ENCODE peak calls at places on chromosomes 3 and 15, in four cellular contexts. A is ascending aorta, K is Panc1, O is stomach. S is an unnamed sample.
A peak's percentile ranks its signal among the peaks of the same experiment; 100 is the strongest.

GRCh38 chr3:114363554-114364202 is 69.8 kb downstream of the TIGIT start:
- DNase-seq in A (no peak), K (no peak), O (no peak), S (no peak)

GRCh38 chr3:11001658-11002021 is 9.1 kb downstream of the SLC6A1 start:
- DNase-seq in A (no peak), K (no peak), O (no peak), S (no peak)

GRCh38 chr3:127942613-127943012 is 27.6 kb downstream of the KBTBD12 start:
- DNase-seq in A (no peak), K (no peak), O (no peak), S (no peak)

GRCh38 chr3:134067311-134068161 is 37.8 kb upstream of the SLCO2A1 start:
- DNase-seq in A (no peak), K (no peak), O (no peak), S (no peak)

GRCh38 chr3:194069421-194070219 is 66.3 kb upstream of the HES1 start:
- DNase-seq in A (no peak), K (no peak), O (no peak), S (no peak)

GRCh38 chr3:195844671-195845218 is 33.0 kb upstream of the MUC4 start:
- DNase-seq in A (no peak), K (no peak), O (no peak), S (no peak)

GRCh38 chr15:27479232-27480140 is 508.5 kb downstream of the GABRG3 start:
- DNase-seq in A (no peak), K (no peak), O (no peak), S (peak; percentile 14)

GRCh38 chr3:51099794-51100542 is 285.1 kb upstream of the MANF start:
- DNase-seq in A (no peak), K (peak; percentile 10), O (peak; percentile 72), S (peak; percentile 26)

GRCh38 chr15:58932791-58933310 is 628 bp downstream of the SLTM start:
- DNase-seq in A (no peak), K (no peak), O (peak; percentile 54), S (peak; percentile 33)

GRCh38 chr15:31487811-31488436 is 161.3 kb downstream of the KLF13 start:
- DNase-seq in A (no peak), K (no peak), O (peak; percentile 22), S (peak; percentile 18)

GRCh38 chr15:59360896-59361295 is 11.8 kb downstream of the MYO1E start:
- DNase-seq in A (no peak), K (no peak), O (no peak), S (no peak)

GRCh38 chr3:118089563-118089962 is 945.1 kb downstream of the IGSF11 start:
- DNase-seq in A (no peak), K (no peak), O (no peak), S (peak; percentile 70)

GRCh38 chr15:64000183-64000710 is 46.0 kb downstream of the DAPK2 start:
- DNase-seq in A (no peak), K (no peak), O (no peak), S (no peak)

GRCh38 chr3:175410251-175410650 is 551.1 kb downstream of the NAALADL2 start:
- DNase-seq in A (no peak), K (no peak), O (no peak), S (no peak)

GRCh38 chr3:79517766-79518413 is 249.9 kb downstream of the ROBO1 start:
- DNase-seq in A (no peak), K (no peak), O (no peak), S (no peak)

GRCh38 chr15:32668942-32669341 is 27.4 kb downstream of the SCG5 start:
- DNase-seq in A (no peak), K (no peak), O (no peak), S (no peak)

GRCh38 chr3:131174752-131175151 is 148.1 kb downstream of the NEK11 start:
- DNase-seq in A (no peak), K (no peak), O (no peak), S (no peak)

GRCh38 chr3:157574580-157574979 is 71.4 kb upstream of the VEPH1 start:
- DNase-seq in A (no peak), K (no peak), O (no peak), S (no peak)

GRCh38 chr3:157572559-157573270 is 69.5 kb upstream of the VEPH1 start:
- DNase-seq in A (no peak), K (peak; percentile 32), O (no peak), S (peak; percentile 58)

GRCh38 chr3:157573281-157573680 is 70.1 kb upstream of the VEPH1 start:
- DNase-seq in A (no peak), K (no peak), O (no peak), S (no peak)

GRCh38 chr3:157573780-157574378 is 70.7 kb upstream of the VEPH1 start:
- DNase-seq in A (no peak), K (no peak), O (no peak), S (no peak)
- H3K27ac ChIP-seq in A (no peak overlapping the region), K (no peak overlapping the region), O (peak overlapping the region; percentile 29), S (no peak overlapping the region)

GRCh38 chr3:13656584-13657301 is 107.8 kb downstream of the FBLN2 start:
- DNase-seq in A (no peak), K (no peak), O (no peak), S (no peak)
- TF ChIP-seq CTCF in A (no peak), K (no peak), O (no peak), S (no peak)

GRCh38 chr3:186931487-186932280 is 1.4 kb downstream of the ST6GAL1 start:
- DNase-seq in A (peak; percentile 78), K (no peak), O (peak; percentile 72), S (no peak)

GRCh38 chr3:186937017-186937875 is 6.9 kb downstream of the ST6GAL1 start:
- DNase-seq in A (peak; percentile 21), K (no peak), O (no peak), S (no peak)

GRCh38 chr3:186933801-186934200 is 3.5 kb downstream of the ST6GAL1 start:
- DNase-seq in A (peak; percentile 53), K (no peak), O (no peak), S (no peak)

GRCh38 chr3:186932281-186933181 is 2.2 kb downstream of the ST6GAL1 start:
- DNase-seq in A (peak; percentile 60), K (no peak), O (no peak), S (no peak)

GRCh38 chr3:186935133-186935532 is 4.8 kb downstream of the ST6GAL1 start:
- DNase-seq in A (peak; percentile 13), K (no peak), O (no peak), S (no peak)
- H3K27ac ChIP-seq in A (no peak overlapping the region), K (no peak overlapping the region), O (no peak overlapping the region), S (no peak overlapping the region)

DNA sequence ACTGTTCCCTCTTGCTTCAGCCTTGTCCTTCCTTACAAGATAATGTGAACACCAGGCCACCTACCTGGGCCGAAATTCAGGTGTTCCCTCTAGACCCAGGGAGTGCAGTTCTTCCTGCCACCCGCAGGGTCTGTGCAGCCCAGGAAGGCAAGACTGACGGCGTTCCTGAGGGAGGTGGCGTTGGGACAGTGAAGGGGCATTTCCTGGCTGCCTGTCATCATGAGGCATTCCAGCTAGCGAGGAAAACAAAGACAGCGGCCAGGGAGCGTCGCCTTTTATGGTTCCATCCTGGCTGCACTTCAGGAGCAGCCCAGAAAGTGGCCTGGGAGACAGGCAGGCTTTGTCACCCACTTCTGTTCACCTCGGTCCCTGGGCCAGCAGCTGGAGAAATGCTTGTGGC is 84.8 kb upstream of the WNT5A start:
- DNase-seq in A (no peak), K (no peak), O (no peak), S (no peak)
- TF ChIP-seq CTCF in A (no peak), K (no peak), O (no peak), S (no peak)

GRCh38 chr15:83651541-83651940 is 2.4 kb upstream of the ADAMTSL3 start:
- DNase-seq in A (no peak), K (no peak), O (no peak), S (no peak)

GRCh38 chr15:83653288-83653638 is 660 bp upstream of the ADAMTSL3 start:
- DNase-seq in A (no peak), K (no peak), O (no peak), S (no peak)

GRCh38 chr15:83653639-83654378 is at the start of gene ADAMTSL3:
- DNase-seq in A (peak; percentile 88), K (no peak), O (peak; percentile 81), S (peak; percentile 76)

GRCh38 chr15:83650831-83651230 is 3.1 kb upstream of the ADAMTSL3 start:
- DNase-seq in A (no peak), K (no peak), O (no peak), S (no peak)

GRCh38 chr15:83652606-83653204 is 1.2 kb upstream of the ADAMTSL3 start:
- DNase-seq in A (no peak), K (no peak), O (no peak), S (no peak)
- H3K27ac ChIP-seq in A (peak overlapping the region; percentile 89), K (no peak overlapping the region), O (peak overlapping the region; percentile 70), S (peak overlapping the region; percentile 62)

DNA sequence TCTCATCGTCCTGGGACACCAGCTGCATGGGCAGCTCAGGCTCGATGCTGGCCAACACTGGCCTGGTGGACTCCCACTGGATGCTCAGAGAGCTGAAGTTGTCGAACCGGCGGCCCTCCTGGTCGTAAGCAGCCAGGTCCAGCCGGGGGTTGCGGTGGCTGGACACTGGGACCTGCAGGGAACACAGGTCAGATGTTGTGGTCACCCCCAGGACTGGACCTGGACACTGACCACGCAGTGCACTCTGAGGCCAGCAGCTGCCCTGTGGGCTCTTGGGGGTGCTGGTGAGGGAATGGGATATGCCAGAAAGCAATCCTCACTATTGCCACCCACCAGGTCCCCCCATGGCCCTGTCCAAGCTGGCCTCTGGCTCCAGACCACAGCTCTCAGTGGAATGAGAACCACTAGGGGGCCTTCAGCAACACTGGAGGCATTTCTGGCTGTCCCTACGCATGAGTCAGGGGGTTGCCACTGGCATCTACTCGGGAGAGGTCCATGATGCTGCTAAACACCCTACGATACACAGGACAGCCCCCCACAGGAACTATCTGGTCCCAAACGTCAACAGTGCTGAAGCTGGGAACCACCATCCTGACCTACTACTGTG is 66.1 kb downstream of the NUP210 start:
- DNase-seq in A (no peak), K (no peak), O (no peak), S (no peak)
- TF ChIP-seq CTCF in A (no peak), K (no peak), O (no peak), S (no peak)

DNA sequence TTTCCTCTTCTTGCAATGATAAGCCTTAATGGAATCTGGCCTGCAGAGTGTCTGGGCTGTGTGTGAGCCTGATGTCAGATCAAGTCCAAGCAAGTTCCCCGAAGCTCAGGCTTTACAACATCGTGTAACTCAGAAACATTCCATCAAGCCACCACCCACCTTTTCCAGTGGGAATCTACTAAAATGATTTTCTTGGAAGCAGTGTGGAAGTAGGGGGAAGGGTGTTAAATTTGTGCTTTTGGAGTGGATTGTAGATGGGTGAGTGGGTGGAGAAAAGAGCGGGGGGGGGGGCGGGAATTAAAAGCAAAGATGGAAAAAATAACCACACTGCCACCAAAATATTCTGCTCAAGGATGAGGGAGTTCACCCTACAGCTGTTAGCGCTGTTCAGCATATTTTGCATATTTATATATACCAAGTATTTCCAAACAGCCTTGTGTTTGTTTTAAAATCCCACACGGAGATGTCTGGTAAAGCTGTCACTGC is 53.6 kb downstream of the VGLL3 start:
- DNase-seq in A (peak; percentile 81), K (no peak), O (no peak), S (peak; percentile 61)
- H3K27ac ChIP-seq in A (peak overlapping the region; percentile 20), K (no peak overlapping the region), O (no peak overlapping the region), S (no peak overlapping the region)

GRCh38 chr3:144119611-144120010 is 148.0 kb downstream of the DIPK2A start:
- DNase-seq in A (no peak), K (no peak), O (no peak), S (no peak)
- TF ChIP-seq CTCF in A (no peak), K (no peak), O (no peak), S (no peak)